ENCODE peak calls at places on chromosomes 11 and 22, in five cellular contexts. I is D341Med; S is activated CD4-positive, alpha-beta T cell treated with anti-CD3 and anti-CD28 coated beads, Interleukin-2, amount 10 ng/mL, durations not matched to agents 7 days and 5 days; D is NCI-H69; N is SW 1271. H is an unnamed sample.

GRCh38 chr11:65042899-65043298 is 1.9 kb downstream of the SAC3D1 start:
- DNase-seq in S (no peak), D (no peak), I (no peak), N (no peak), H (no peak)

GRCh38 chr11:92687724-92688123 is 281.7 kb upstream of the MTNR1B start:
- DNase-seq in D (peak), S (no peak), I (no peak), N (no peak), H (no peak)

GRCh38 chr11:1335811-1336761 is 26.7 kb upstream of the TOLLIP start:
- DNase-seq in N (no peak), I (peak), S (peak), D (peak), H (peak)

GRCh38 chr22:42473484-42474193 is 41.4 kb upstream of the NFAM1 start:
- DNase-seq in S (peak), N (peak), I (peak), D (peak), H (no peak)

GRCh38 chr11:84019576-84020194 is 733.5 kb upstream of the CCDC90B start:
- DNase-seq in S (no peak), N (peak), I (no peak), D (no peak), H (no peak)

GRCh38 chr11:36358436-36358835 is 62.3 kb downstream of the PRR5L start:
- DNase-seq in N (no peak), I (no peak), S (no peak), D (no peak), H (no peak)

GRCh38 chr11:122690292-122690691 is 34.8 kb downstream of the UBASH3B start:
- DNase-seq in N (no peak), S (no peak), D (no peak), I (no peak), H (no peak)

GRCh38 chr11:35144103-35144741 is 5.3 kb downstream of the CD44 start:
- DNase-seq in N (peak), D (peak), I (no peak), S (peak), H (no peak)

GRCh38 chr11:47991266-47991830 is 11.0 kb downstream of the PTPRJ start:
- DNase-seq in S (no peak), D (peak), N (no peak), I (no peak), H (no peak)

GRCh38 chr22:38733329-38734202 is 22.2 kb downstream of the SUN2 start:
- DNase-seq in I (peak), S (peak), N (no peak), D (peak), H (peak)

GRCh38 chr11:86761978-86762377 is 38.4 kb upstream of the PRSS23 start:
- DNase-seq in I (no peak), S (no peak), D (no peak), N (no peak), H (no peak)

GRCh38 chr22:38226853-38227649 is 25.3 kb downstream of the MAFF start:
- DNase-seq in D (no peak), N (no peak), S (no peak), I (no peak), H (no peak)

GRCh38 chr11:62472063-62472884 is 53.4 kb downstream of the SCGB1A1 start:
- DNase-seq in S (no peak), N (no peak), I (no peak), D (peak), H (no peak)

GRCh38 chr11:75969626-75970308 is 154.8 kb downstream of the UVRAG start:
- DNase-seq in I (no peak), N (no peak), S (no peak), D (no peak), H (no peak)

GRCh38 chr11:70270877-70271634 is 566 bp downstream of the PPFIA1 start:
- DNase-seq in N (no peak), D (peak), S (peak), I (peak), H (peak)

GRCh38 chr11:121291896-121292502 is 572 bp upstream of the SC5D start:
- DNase-seq in S (peak), N (no peak), I (no peak), D (peak), H (no peak)

GRCh38 chr11:121214861-121215260 is 77.7 kb upstream of the SC5D start:
- DNase-seq in N (no peak), I (no peak), S (no peak), D (no peak), H (no peak)

GRCh38 chr11:70532066-70532440 is 133.7 kb downstream of the CTTN start:
- DNase-seq in S (no peak), N (no peak), D (peak), I (no peak), H (no peak)

GRCh38 chr22:38303974-38304373 is 13.3 kb downstream of the CSNK1E start:
- DNase-seq in N (no peak), I (no peak), D (no peak), S (no peak), H (no peak)

GRCh38 chr11:107712342-107712741 is 486 bp upstream of the SLN start:
- DNase-seq in D (peak), N (no peak), S (no peak), I (no peak), H (no peak)

GRCh38 chr11:123382555-123383074 is 47.5 kb upstream of the GRAMD1B start:
- DNase-seq in N (no peak), D (no peak), I (no peak), S (no peak), H (no peak)

GRCh38 chr11:108854366-108854765 is 189.5 kb downstream of the DDX10 start:
- DNase-seq in S (no peak), I (no peak), N (no peak), D (no peak), H (no peak)

GRCh38 chr11:106234794-106235193 is 157.3 kb downstream of the AASDHPPT start:
- DNase-seq in N (no peak), S (no peak), D (no peak), I (no peak), H (no peak)

GRCh38 chr11:106706355-106706754 is 311.9 kb downstream of the GUCY1A2 start:
- DNase-seq in N (peak), I (no peak), S (no peak), D (peak), H (no peak)

GRCh38 chr11:65899356-65900124 is 648 bp downstream of the FOSL1 start:
- DNase-seq in N (peak), I (peak), S (peak), D (peak), H (peak)

GRCh38 chr11:35491231-35491871 is 34.1 kb downstream of the PAMR1 start:
- DNase-seq in I (no peak), N (no peak), D (no peak), S (no peak), H (no peak)

GRCh38 chr22:40418366-40419201 is 48.2 kb downstream of the SGSM3 start:
- DNase-seq in D (peak), S (no peak), I (peak), N (no peak), H (peak)

GRCh38 chr11:79080506-79080905 is 360.3 kb downstream of the TENM4 start:
- DNase-seq in D (peak), I (no peak), S (no peak), N (no peak), H (no peak)

GRCh38 chr11:61797263-61797944 is 4.7 kb downstream of the FEN1 start:
- DNase-seq in S (peak), I (peak), N (peak), D (peak), H (peak)

GRCh38 chr11:2737226-2737590 is 37.4 kb upstream of the KCNQ1OT1 start:
- DNase-seq in N (no peak), I (no peak), S (no peak), D (no peak), H (no peak)

GRCh38 chr11:40292636-40293585 is 1166.5 kb downstream of the LRRC4C start:
- DNase-seq in I (peak), D (peak), S (no peak), N (no peak), H (peak)

GRCh38 chr22:48205790-48206189 is 1443.3 kb downstream of the TBC1D22A start:
- DNase-seq in N (no peak), S (no peak), D (no peak), I (no peak), H (no peak)

GRCh38 chr22:45703758-45704157 is 32.1 kb downstream of the ATXN10 start:
- DNase-seq in I (no peak), S (no peak), N (no peak), D (no peak), H (no peak)

GRCh38 chr11:8222820-8223512 is 40.7 kb downstream of the LMO1 start:
- DNase-seq in D (peak), N (no peak), S (no peak), I (no peak), H (no peak)

H was measured in right cardiac atrium.